ENCODE peak calls at places on chromosomes 11 and 22, in five cellular contexts. M, Q, H, P and Z are unnamed samples. For H3K27me3, the result is how much of the 10 kb centered on the place peaks cover.

GRCh38 chr11:45676522-45677095 is 11.2 kb upstream of the CHST1 start:
- DNase-seq in M (no peak), Q (no peak), H (no peak), P (peak), Z (no peak)

GRCh38 chr11:62794201-62794775 is 2.5 kb upstream of the TMEM223 start:
- DNase-seq in M (no peak), Q (no peak), H (no peak), P (no peak), Z (no peak)

GRCh38 chr11:70510571-70510970 is 112.2 kb downstream of the CTTN start:
- DNase-seq in M (no peak), Q (no peak), H (no peak), P (peak), Z (no peak)

GRCh38 chr11:126082251-126083109 is 19.8 kb upstream of the CDON start:
- DNase-seq in M (no peak), Q (no peak), H (no peak), P (no peak), Z (no peak)

GRCh38 chr11:11078344-11078743 is 220.5 kb upstream of the ZBED5 start:
- DNase-seq in M (no peak), Q (no peak), H (no peak), P (no peak), Z (no peak)

GRCh38 chr11:75525433-75526191 is at the start of gene GDPD5:
- DNase-seq in M (peak), Q (peak), H (peak), P (peak), Z (no peak)

GRCh38 chr11:4610258-4610935 is 2.4 kb upstream of the TRIM68 start:
- DNase-seq in M (no peak), Q (no peak), H (no peak), P (no peak), Z (no peak)

GRCh38 chr11:118223992-118224391 is 819 bp downstream of the JAML start:
- DNase-seq in M (no peak), Q (no peak), H (no peak), P (no peak), Z (no peak)

GRCh38 chr11:27100534-27100933 is 59.9 kb downstream of the BBOX1 start:
- DNase-seq in M (no peak), Q (no peak), H (no peak), P (no peak), Z (no peak)

GRCh38 chr11:103013426-103013825 is 57.9 kb upstream of the MMP13 start:
- DNase-seq in M (no peak), Q (no peak), H (no peak), P (no peak), Z (no peak)

GRCh38 chr22:50190182-50190951 is 4.7 kb downstream of the TRABD start:
- DNase-seq in M (peak), Q (peak), H (peak), P (peak), Z (no peak)

GRCh38 chr11:8558436-8558835 is 35.6 kb downstream of the STK33 start:
- DNase-seq in M (no peak), Q (no peak), H (no peak), P (no peak), Z (no peak)

GRCh38 chr22:21029486-21030025 is 2.8 kb downstream of the SLC7A4 start:
- DNase-seq in M (no peak), Q (no peak), H (no peak), P (no peak), Z (no peak)

GRCh38 chr22:37223965-37224551 is 11.8 kb upstream of the SSTR3 start:
- DNase-seq in M (no peak), Q (no peak), H (no peak), P (no peak), Z (no peak)

GRCh38 chr11:93031386-93031785 is 61.9 kb downstream of the MTNR1B start:
- DNase-seq in M (no peak), Q (no peak), H (no peak), P (no peak), Z (no peak)

GRCh38 chr11:32602657-32603410 is 19.2 kb downstream of the EIF3M start:
- DNase-seq in M (no peak), Q (no peak), H (no peak), P (no peak), Z (no peak)

GRCh38 chr22:30267382-30268302 is 991 bp upstream of the OSM start:
- DNase-seq in M (no peak), Q (no peak), H (no peak), P (peak), Z (no peak)

GRCh38 chr11:43034341-43034740 is 277.5 kb upstream of the API5 start:
- DNase-seq in M (no peak), Q (no peak), H (no peak), P (no peak), Z (no peak)

GRCh38 chr11:30917859-30918478 is 331.8 kb upstream of the MPPED2 start:
- DNase-seq in M (peak), Q (peak), H (no peak), P (no peak), Z (no peak)

GRCh38 chr11:133897331-133897650 is 52.0 kb upstream of the SPATA19 start:
- DNase-seq in M (no peak), Q (no peak), H (no peak), P (no peak), Z (no peak)

GRCh38 chr22:16783930-16784354 is 41.3 kb downstream of the XKR3 start:
- DNase-seq in M (no peak), Q (peak), H (no peak), P (no peak), Z (no peak)

GRCh38 chr11:102495161-102496042 is 35.1 kb downstream of the MMP7 start:
- DNase-seq in M (peak), Q (peak), H (no peak), P (no peak), Z (no peak)

GRCh38 chr11:132898021-132898420 is 634.3 kb downstream of the OPCML start:
- DNase-seq in M (no peak), Q (no peak), H (no peak), P (no peak), Z (no peak)

GRCh38 chr11:114366331-114367243 is 33.7 kb downstream of the C11orf71 start:
- DNase-seq in M (no peak), Q (no peak), H (no peak), P (no peak), Z (no peak)

GRCh38 chr11:128621491-128622136 is 34.3 kb upstream of the ETS1 start:
- DNase-seq in M (no peak), Q (no peak), H (no peak), P (no peak), Z (no peak)

GRCh38 chr11:128161994-128162393 is 425.4 kb downstream of the ETS1 start:
- DNase-seq in M (no peak), Q (no peak), H (no peak), P (no peak), Z (no peak)

GRCh38 chr22:32997295-32997694 is 60.9 kb downstream of the SYN3 start:
- DNase-seq in M (no peak), Q (no peak), H (no peak), P (no peak), Z (no peak)

GRCh38 chr22:50009765-50010675 is 2.5 kb downstream of the IL17REL start:
- DNase-seq in M (no peak), Q (no peak), H (peak), P (no peak), Z (no peak)

GRCh38 chr11:75174781-75175370 is 24.0 kb downstream of the SLCO2B1 start:
- DNase-seq in M (no peak), Q (no peak), H (no peak), P (no peak), Z (no peak)

GRCh38 chr22:32693102-32693501 is 108.4 kb upstream of the TIMP3 start:
- DNase-seq in M (no peak), Q (no peak), H (no peak), P (no peak), Z (no peak)

GRCh38 chr11:96037267-96037990 is 113.5 kb upstream of the MTMR2 start:
- DNase-seq in M (no peak), Q (no peak), H (no peak), P (no peak), Z (no peak)

GRCh38 chr11:110762596-110762995 is 50.4 kb upstream of the ARHGAP20 start:
- DNase-seq in M (no peak), Q (no peak), H (no peak), P (no peak), Z (no peak)

GRCh38 chr11:12798609-12799011 is 124.4 kb downstream of the TEAD1 start:
- DNase-seq in M (no peak), Q (no peak), H (no peak), P (no peak), Z (no peak)
- TF ChIP-seq POLR2AphosphoS5 in M (no peak), Q (no peak), H (no peak), P (no peak), Z (no peak)

DNA sequence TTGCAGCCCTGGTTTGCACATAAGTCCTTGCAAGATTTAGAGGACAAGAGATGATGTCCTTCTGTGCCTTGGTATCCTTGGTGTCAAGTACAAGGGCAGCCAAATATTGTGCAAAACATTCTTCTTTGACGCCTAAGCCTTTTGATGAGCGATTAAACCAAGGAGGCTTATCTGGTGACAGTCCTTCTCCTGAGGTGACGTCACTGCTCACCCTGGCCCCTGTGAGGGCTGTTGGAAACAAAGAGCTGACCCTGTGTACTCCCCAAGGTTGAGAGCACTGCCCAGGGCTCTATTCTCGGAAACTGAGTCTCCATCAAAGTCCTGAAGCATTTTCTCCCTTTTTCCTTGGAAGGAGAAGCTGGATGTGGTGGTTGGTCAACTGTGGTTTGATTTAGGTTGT is 4.7 kb upstream of the GRAMD1B start:
- DNase-seq in M (no peak), Q (no peak), H (no peak), P (no peak), Z (no peak)
- H3K27me3 ChIP-seq in M (under half), Q (under half), H (under half), P (under half), Z (under half)

GRCh38 chr11:65431452-65432132 is 9.0 kb downstream of the NEAT1 start:
- DNase-seq in M (no peak), Q (no peak), H (no peak), P (no peak), Z (no peak)

GRCh38 chr11:65429724-65430405 is 7.3 kb downstream of the NEAT1 start:
- DNase-seq in M (peak), Q (no peak), H (peak), P (peak), Z (no peak)

GRCh38 chr11:65429069-65429681 is 6.6 kb downstream of the NEAT1 start:
- DNase-seq in M (peak), Q (no peak), H (peak), P (no peak), Z (no peak)

GRCh38 chr11:65432133-65432650 is 9.6 kb downstream of the NEAT1 start:
- DNase-seq in M (no peak), Q (no peak), H (no peak), P (no peak), Z (no peak)

GRCh38 chr11:65430406-65431217 is 8.0 kb downstream of the NEAT1 start:
- DNase-seq in M (peak), Q (no peak), H (peak), P (no peak), Z (no peak)
- TF ChIP-seq POLR2A in M (no peak), Q (peak), H (no peak), P (no peak), Z (no peak)

GRCh38 chr11:6249822-6250555 is 9.6 kb upstream of the CCKBR start:
- DNase-seq in M (no peak), Q (peak), H (no peak), P (no peak), Z (no peak)
- TF ChIP-seq POLR2AphosphoS5 in M (no peak), Q (no peak), H (no peak), P (no peak), Z (no peak)

DNA sequence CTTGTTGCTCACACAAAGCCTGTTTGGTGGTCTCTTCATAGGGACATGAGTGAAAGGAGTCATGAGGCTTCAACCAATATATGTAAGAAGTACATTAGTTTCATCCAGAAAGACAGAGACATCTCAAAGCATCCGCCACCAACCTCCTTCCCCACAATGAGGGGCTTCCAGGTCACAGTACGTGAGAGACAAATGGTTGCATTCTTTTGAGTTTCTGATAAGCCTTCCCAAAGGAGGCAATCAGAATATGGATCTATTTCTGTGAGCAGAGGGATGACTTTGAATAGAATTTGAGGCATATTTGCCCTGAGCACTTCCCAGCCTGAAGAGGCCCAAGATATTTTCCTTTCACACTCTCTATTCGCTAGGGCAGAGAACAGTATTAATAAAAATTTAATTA is 931.1 kb downstream of the FAM181B start:
- DNase-seq in M (no peak), Q (no peak), H (no peak), P (no peak), Z (no peak)
- H3K27me3 ChIP-seq in M (under half), Q (under half), H (under half), P (under half), Z (under half)

DNA sequence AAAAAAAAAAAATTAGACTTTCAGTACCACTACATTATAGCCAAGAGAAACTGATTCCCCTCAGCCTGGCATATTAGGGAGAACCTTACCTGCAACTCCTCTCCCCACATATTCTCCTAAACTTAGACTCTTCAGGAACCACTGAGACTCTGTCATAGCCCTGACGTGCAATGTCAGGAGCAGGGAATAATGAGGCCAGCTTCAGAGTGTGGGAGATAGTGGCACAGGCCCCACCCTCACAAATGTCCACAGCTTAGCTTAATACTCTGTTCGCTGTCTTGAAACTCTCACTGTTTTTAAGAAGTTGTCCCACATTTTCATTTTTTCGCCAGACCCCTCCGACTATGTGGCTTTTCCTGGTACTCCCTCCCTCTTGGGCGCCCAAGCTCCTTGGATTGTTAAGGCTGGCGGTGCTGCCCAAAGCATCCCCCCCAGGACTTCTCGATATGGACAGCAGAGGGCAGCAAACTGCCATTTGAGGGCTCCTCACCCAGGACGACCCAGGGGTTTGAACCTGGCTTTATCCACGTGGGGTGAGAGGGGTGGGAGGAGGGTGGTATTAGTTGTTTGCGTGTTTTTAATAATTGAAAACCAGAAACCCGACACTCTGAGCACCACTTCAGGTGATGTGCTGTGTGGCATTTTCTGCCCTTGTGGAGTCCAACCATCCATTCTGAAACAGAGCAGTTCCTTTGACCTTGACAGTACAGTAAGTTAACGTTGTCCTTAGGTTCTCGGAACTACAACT is 45.2 kb upstream of the RASSF10 start:
- DNase-seq in M (peak), Q (peak), H (peak), P (no peak), Z (no peak)
- TF ChIP-seq POLR2A in M (no peak), Q (no peak), H (no peak), P (no peak), Z (no peak)

GRCh38 chr11:66546966-66547661 is 411 bp downstream of the ACTN3 start:
- DNase-seq in M (no peak), Q (no peak), H (no peak), P (no peak), Z (no peak)

GRCh38 chr11:66548041-66548440 is 1.3 kb downstream of the ACTN3 start:
- DNase-seq in M (no peak), Q (no peak), H (no peak), P (no peak), Z (no peak)

GRCh38 chr11:66547662-66548009 is 933 bp downstream of the ACTN3 start:
- DNase-seq in M (no peak), Q (no peak), H (no peak), P (no peak), Z (no peak)

GRCh38 chr11:66546368-66546965 is at the start of gene ACTN3:
- DNase-seq in M (peak), Q (no peak), H (no peak), P (peak), Z (no peak)

GRCh38 chr11:66545701-66546367 is at the start of gene ZDHHC24:
- DNase-seq in M (peak), Q (peak), H (peak), P (peak), Z (peak)
- TF ChIP-seq POLR2AphosphoS5 in M (peak), Q (peak), H (peak), P (peak), Z (peak)